ENCODE peak calls at places on chromosome 18, in four cellular contexts. O, D, F and M are unnamed samples.

GRCh38 chr18:31857516-31858106 is 85.3 kb downstream of the TRAPPC8 start:
- DNase-seq in O (no peak), D (no peak), F (no peak), M (no peak)

GRCh38 chr18:21179590-21180220 is 62.3 kb upstream of the GREB1L start:
- DNase-seq in F (peak), O (peak), D (peak), M (peak)

GRCh38 chr18:23924813-23925212 is 89.7 kb upstream of the TTC39C start:
- DNase-seq in O (no peak), F (no peak), D (no peak), M (no peak)

GRCh38 chr18:13436596-13436995 is 218.0 kb downstream of the LDLRAD4 start:
- DNase-seq in O (no peak), F (no peak), D (no peak), M (no peak)

GRCh38 chr18:26579941-26580618 is 31.7 kb upstream of the KCTD1 start:
- DNase-seq in D (no peak), F (no peak), O (no peak), M (peak)

GRCh38 chr18:5772271-5772670 is 123.1 kb downstream of the TMEM200C start:
- DNase-seq in D (no peak), O (no peak), F (no peak), M (no peak)

GRCh38 chr18:9885170-9886004 is at the start of gene TXNDC2:
- DNase-seq in O (peak), D (no peak), F (no peak), M (no peak)

GRCh38 chr18:14920976-14921375 is 173.0 kb downstream of the ANKRD30B start:
- DNase-seq in F (no peak), O (no peak), D (no peak), M (no peak)

GRCh38 chr18:9969247-9969646 is 55.4 kb downstream of the VAPA start:
- DNase-seq in O (no peak), F (no peak), D (no peak), M (no peak)

GRCh38 chr18:27378396-27379094 is 193.4 kb upstream of the CHST9 start:
- DNase-seq in D (no peak), F (no peak), O (no peak), M (no peak)

GRCh38 chr18:32349728-32350395 is 120.8 kb downstream of the GAREM1 start:
- DNase-seq in F (no peak), D (no peak), O (no peak), M (peak)

GRCh38 chr18:10864722-10865121 is 284.6 kb downstream of the PIEZO2 start:
- DNase-seq in F (no peak), O (no peak), D (no peak), M (no peak)

GRCh38 chr18:68893396-68893795 is 95.5 kb downstream of the CCDC102B start:
- DNase-seq in O (no peak), F (no peak), D (no peak), M (no peak)

GRCh38 chr18:34991152-34991551 is 50.1 kb upstream of the MAPRE2 start:
- DNase-seq in O (no peak), D (no peak), F (no peak), M (no peak)

GRCh38 chr18:62128157-62128556 is 58.7 kb downstream of the PIGN start:
- DNase-seq in O (no peak), D (no peak), F (no peak), M (no peak)

GRCh38 chr18:79788096-79789085 is 9.3 kb upstream of the KCNG2 start:
- DNase-seq in O (no peak), F (no peak), D (peak), M (no peak)

GRCh38 chr18:34493099-34493544 is 217.0 kb upstream of the DTNA start:
- DNase-seq in D (peak), O (no peak), F (no peak), M (peak)

GRCh38 chr18:44602380-44602779 is 78.3 kb upstream of the SETBP1 start:
- DNase-seq in O (no peak), F (no peak), D (no peak), M (no peak)

GRCh38 chr18:38545071-38545470 is 979.5 kb upstream of the CELF4 start:
- DNase-seq in D (peak), F (no peak), O (peak), M (peak)

GRCh38 chr18:42719221-42719620 is 396.3 kb downstream of the RIT2 start:
- DNase-seq in F (no peak), D (no peak), O (no peak), M (no peak)

GRCh38 chr18:49055787-49056186 is 105.0 kb upstream of the SMAD7 start:
- DNase-seq in F (peak), D (no peak), O (peak), M (no peak)

GRCh38 chr18:44464401-44465185 is 216.1 kb upstream of the SETBP1 start:
- DNase-seq in F (no peak), D (no peak), O (no peak), M (no peak)

GRCh38 chr18:45046226-45046625 is 365.5 kb downstream of the SETBP1 start:
- DNase-seq in O (no peak), D (no peak), F (no peak), M (no peak)

GRCh38 chr18:21996261-21996892 is 173.0 kb upstream of the GATA6 start:
- DNase-seq in D (no peak), F (no peak), O (no peak), M (peak)

GRCh38 chr18:62660741-62661140 is 54.6 kb upstream of the PHLPP1 start:
- DNase-seq in O (no peak), D (no peak), F (no peak), M (no peak)

GRCh38 chr18:13446581-13447470 is 228.3 kb downstream of the LDLRAD4 start:
- DNase-seq in D (no peak), F (no peak), O (no peak), M (no peak)

GRCh38 chr18:29083545-29083944 is 906.6 kb upstream of the CDH2 start:
- DNase-seq in D (no peak), F (no peak), O (no peak), M (no peak)

GRCh38 chr18:68431922-68432198 is 283.0 kb downstream of the TMX3 start:
- DNase-seq in D (no peak), F (no peak), O (no peak), M (no peak)

GRCh38 chr18:79797518-79798345 is at the start of gene KCNG2:
- DNase-seq in D (peak), O (no peak), F (no peak), M (no peak)

GRCh38 chr18:22346342-22346967 is 71.3 kb downstream of the CTAGE1 start:
- DNase-seq in O (peak), D (no peak), F (no peak), M (no peak)

GRCh38 chr18:21740724-21741510 is at the start of gene MIB1:
- DNase-seq in F (peak), D (peak), O (peak), M (no peak)

GRCh38 chr18:9708057-9708881 is at the start of gene RAB31:
- DNase-seq in F (no peak), D (peak), O (peak), M (no peak)

GRCh38 chr18:9993846-9994660 is 80.2 kb downstream of the VAPA start:
- DNase-seq in D (peak), F (no peak), O (no peak), M (no peak)

GRCh38 chr18:79599503-79599931 is 80.1 kb upstream of the CTDP1 start:
- DNase-seq in F (no peak), O (no peak), D (no peak), M (no peak)

GRCh38 chr18:63161032-63161727 is 158.4 kb downstream of the BCL2 start:
- DNase-seq in F (peak), D (no peak), O (no peak), M (no peak)

GRCh38 chr18:55857961-55858360 is 270.0 kb upstream of the TCF4 start:
- DNase-seq in F (no peak), O (no peak), D (no peak), M (no peak)

DNA sequence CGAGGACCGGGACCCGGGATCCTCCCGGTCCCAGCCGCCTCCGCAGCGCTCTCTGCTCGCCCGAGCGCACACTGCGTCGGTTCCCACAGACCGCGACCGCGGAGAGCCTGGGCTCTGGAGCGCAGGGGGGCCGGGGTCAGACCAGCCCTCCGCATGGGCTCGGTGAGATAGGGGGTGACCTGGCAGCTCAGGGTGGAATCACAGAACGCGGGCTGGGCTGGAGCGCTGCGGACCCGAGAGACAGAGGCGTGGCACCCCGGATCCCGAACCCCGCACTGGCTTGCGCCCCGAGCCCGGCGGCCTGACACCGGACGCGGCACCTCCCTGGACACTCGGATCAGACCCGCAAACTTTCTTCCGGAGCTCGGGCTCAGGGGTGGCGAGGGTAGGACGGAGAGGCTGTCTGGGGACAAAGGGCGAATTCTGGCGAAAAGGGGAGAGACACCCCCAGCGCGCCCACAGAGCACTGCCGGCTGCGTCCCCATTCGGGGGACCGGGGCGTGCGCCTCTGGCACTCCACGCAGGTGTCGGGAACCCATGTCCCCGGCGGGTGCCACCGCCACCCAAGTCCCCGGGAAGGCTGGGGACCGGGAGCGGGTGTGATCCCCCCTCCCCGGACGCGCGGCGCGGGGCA is 582 bp downstream of the DIPK1C start:
- DNase-seq in D (peak), O (no peak), F (no peak), M (no peak)
- TF ChIP-seq BRCA1 in D (no peak), O (no peak), F (no peak), M (no peak)

DNA sequence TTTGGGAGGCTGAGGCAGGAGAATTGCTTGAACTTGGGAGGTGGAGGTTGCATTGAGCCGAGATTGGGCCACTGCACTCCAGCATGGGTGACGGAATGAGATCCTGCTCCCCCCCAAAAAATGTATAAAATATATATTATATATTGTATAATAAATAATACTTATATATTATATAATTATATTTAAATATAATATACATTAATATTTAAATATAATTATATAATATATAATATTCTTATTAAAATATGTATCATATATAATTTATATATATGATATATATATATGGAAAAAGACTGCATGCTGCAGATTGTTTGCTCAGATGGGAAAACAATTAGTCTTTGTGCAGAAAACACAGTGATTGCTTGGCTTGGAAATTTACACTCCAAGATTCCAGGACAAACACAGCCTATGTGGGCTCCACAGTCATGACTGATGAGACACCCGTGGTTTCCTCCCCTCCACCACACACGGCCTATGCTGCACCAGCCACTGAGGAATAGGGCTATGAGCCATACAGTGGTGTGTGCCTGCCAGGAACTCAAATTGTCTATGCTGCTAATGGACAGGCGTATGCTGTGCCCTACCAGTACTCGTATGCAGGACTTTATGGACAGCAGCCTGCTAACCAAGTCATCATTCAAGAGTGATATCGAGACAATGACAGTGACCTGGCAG is 30.0 kb downstream of the PMAIP1 start:
- DNase-seq in D (no peak), F (no peak), O (no peak), M (no peak)
- TF ChIP-seq BRCA1 in D (no peak), F (no peak), O (no peak), M (no peak)

DNA sequence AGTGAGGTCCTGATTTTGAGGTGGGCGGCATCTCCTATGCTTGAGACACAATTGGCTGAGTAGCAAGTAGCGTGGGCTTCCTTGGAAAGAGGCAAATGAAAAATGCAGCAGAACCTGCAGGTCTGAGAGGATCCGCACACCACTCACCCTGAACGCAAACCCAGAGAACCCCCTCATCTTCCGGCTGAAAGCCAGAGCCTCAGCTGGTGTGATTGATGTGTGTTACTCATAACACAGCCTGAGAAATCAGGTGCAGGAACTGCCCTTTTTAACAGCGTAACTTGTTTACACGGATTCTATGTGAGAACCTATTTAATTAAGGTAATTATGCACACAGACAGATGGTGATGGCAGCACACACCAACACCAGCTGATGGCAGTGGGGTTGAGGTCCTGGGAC is 123.4 kb downstream of the MRO start:
- DNase-seq in O (no peak), D (no peak), F (no peak), M (no peak)
- TF ChIP-seq BRCA1 in O (no peak), D (no peak), F (no peak), M (no peak)

GRCh38 chr18:54173250-54173649 is 51.2 kb downstream of the MBD2 start:
- DNase-seq in O (no peak), F (no peak), D (no peak), M (no peak)

GRCh38 chr18:54169710-54170403 is 54.6 kb downstream of the MBD2 start:
- DNase-seq in D (no peak), F (no peak), O (no peak), M (no peak)

DNA sequence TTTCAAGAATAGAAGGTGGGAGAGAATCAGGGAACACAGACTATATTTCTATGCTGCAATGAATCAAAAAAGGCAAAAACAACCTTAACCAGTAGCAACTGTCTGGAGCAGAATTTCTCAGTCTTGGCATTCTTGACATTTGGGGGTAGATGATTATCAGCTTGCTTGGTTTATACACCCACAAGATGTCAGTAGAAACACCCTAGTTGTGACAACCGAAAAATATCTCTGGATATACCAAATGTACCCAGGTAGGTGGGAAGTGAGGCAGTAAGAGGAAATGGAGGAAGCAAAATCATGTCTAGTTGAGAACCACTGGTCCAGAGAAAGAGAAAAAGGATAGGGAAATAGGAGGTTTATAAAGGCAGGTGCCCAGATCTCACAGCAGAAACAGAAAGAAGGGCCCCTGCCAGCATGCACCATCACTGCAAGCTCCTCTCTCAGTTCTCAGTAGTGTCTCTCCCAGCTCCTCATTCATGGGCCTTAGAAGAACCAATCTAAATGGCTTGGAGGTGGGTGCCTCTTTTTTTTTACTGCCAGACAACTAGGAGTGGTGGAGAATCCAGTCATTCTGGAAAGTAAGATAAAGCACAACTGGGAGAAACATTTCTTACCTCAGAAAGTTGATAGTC is 50.4 kb downstream of the MBD2 start:
- DNase-seq in F (no peak), O (no peak), D (no peak), M (no peak)
- TF ChIP-seq BRCA1 in F (no peak), O (no peak), D (no peak), M (no peak)

DNA sequence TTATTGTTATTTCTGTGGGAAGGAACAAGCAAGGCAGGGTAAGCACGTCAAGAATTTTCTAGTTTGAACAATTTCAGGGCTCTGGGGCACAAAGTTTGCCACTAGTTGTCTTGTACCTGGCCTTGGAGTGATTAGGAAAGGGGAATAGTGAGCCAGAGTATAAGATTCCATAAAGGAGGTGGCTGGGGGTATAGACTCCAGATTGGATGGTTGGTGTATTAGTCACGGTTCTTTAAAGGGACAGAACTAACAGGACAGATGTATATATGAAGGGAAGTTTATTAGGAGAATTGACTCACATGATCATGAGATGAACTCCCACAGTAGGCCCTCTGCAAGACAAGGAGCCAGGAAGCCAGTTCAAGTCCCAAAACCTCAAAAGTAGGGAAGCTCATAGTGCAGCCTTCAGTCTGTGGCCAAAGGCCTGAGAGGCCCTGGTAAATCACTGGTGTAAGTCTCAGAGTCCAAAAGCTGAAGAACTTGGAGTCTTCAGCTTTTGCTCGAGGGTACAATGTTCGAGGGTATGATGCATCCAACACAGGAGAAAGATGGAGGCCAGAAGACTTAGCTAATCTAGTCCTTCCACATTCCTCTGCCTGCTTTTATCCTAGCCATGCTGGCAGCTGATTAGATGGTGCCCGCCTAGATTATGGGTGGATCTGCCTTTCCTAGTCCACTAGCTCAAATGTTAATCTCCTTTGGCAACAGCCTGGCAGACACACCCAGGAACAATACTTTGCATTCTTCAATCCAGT is 31.5 kb upstream of the PTPRM start:
- DNase-seq in O (no peak), F (no peak), D (no peak), M (no peak)
- TF ChIP-seq BRCA1 in O (no peak), F (no peak), D (no peak), M (no peak)

GRCh38 chr18:3526421-3527354 is 76.7 kb downstream of the TGIF1 start:
- DNase-seq in D (no peak), O (peak), F (peak), M (peak)
- TF ChIP-seq BRCA1 in D (no peak), O (no peak), F (no peak), M (no peak)

DNA sequence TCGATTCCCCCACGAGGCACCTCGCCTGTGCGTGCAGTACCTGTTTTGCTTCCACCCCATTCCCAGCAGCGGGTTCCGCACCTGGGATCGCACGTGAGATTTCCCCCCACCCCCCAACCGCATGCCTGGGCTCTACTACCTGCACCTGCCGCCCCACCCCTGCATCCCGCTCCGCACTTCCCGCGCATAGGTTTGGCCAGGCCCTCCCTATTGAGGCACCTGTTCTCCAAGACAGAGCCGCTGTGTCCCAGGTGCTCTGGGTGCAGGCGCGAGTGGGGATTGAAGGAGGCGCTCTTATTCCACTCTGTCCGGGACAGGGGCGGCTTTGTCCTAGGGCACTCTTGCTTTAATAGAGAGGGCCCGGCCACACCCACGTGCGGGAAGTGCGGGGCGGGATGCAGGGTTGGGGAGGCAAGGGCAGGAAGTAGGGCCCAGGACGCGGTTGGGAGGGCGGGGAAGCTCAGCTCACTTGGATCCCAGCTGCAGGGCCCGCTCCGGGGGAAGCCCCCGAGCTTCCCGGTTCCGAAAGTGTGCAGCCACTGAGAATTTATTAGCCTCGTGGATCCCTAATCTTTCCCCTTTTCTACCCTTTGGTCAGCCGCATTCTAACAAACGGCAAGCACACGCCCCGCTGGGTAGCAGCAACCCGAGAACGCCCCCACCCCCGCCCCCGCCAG is 698 bp upstream of the MOCOS start:
- DNase-seq in F (no peak), O (peak), D (peak), M (peak)
- TF ChIP-seq BRCA1 in F (no peak), O (no peak), D (no peak), M (no peak)